ENCODE peak calls at places on chromosomes 11 and 22, in ten cellular contexts. M, B, V, K, X, U, F, E, A and L are unnamed samples.

GRCh38 chr22:26568207-26568706 is 21.7 kb downstream of the TPST2 start:
- DNase-seq in X (no peak), A (no peak), E (no peak), M (peak; percentile 67), U (no peak), B (no peak), V (peak; percentile 49), F (no peak), K (no peak), L (no peak)

GRCh38 chr11:35523351-35523768 is 2.1 kb downstream of the PAMR1 start:
- DNase-seq in B (no peak), E (peak; percentile 58), K (no peak), U (no peak), M (no peak), X (no peak), V (no peak), F (no peak), A (no peak), L (no peak)

GRCh38 chr22:36144886-36145541 is 15.5 kb downstream of the APOL3 start:
- DNase-seq in V (peak; percentile 42), B (no peak), E (peak; percentile 78), U (peak; percentile 53), F (no peak), K (no peak), X (no peak), M (peak; percentile 43), A (no peak), L (no peak)

GRCh38 chr22:23688121-23688520 is 2.7 kb upstream of the RGL4 start:
- DNase-seq in M (no peak), F (no peak), U (no peak), V (no peak), K (no peak), A (peak; percentile 77), X (no peak), B (no peak), E (no peak), L (no peak)

GRCh38 chr11:11600288-11600687 is 21.5 kb downstream of the GALNT18 start:
- DNase-seq in F (no peak), X (no peak), U (no peak), B (no peak), E (no peak), A (no peak), K (no peak), V (no peak), M (no peak), L (no peak)

GRCh38 chr11:21514298-21514697 is 678.6 kb upstream of the ANO5 start:
- DNase-seq in V (no peak), F (peak; percentile 7), B (no peak), M (peak; percentile 26), K (no peak), A (no peak), U (peak; percentile 13), E (no peak), X (no peak), L (no peak)

GRCh38 chr11:8765294-8765693 is 82.7 kb downstream of the RPL27A start:
- DNase-seq in U (no peak), X (no peak), E (peak; percentile 61), K (no peak), B (peak; percentile 47), M (no peak), A (no peak), V (no peak), F (no peak), L (no peak)

GRCh38 chr11:124898711-124899110 is 1.0 kb upstream of the ROBO4 start:
- DNase-seq in B (no peak), M (no peak), A (no peak), E (peak; percentile 78), F (no peak), V (no peak), U (no peak), X (no peak), K (no peak), L (no peak)

GRCh38 chr11:11313426-11313825 is 39.6 kb downstream of the CSNK2A3 start:
- DNase-seq in V (no peak), M (no peak), K (no peak), E (no peak), A (no peak), X (no peak), U (no peak), F (no peak), B (peak; percentile 19), L (no peak)

GRCh38 chr11:125289419-125290088 is 125.0 kb downstream of the PKNOX2 start:
- DNase-seq in X (no peak), E (no peak), A (no peak), F (no peak), M (no peak), B (no peak), U (no peak), V (no peak), K (no peak), L (no peak)

GRCh38 chr22:50027639-50028537 is 15.3 kb upstream of the IL17REL start:
- DNase-seq in M (no peak), V (no peak), E (peak; percentile 27), F (no peak), A (peak; percentile 77), B (no peak), X (no peak), K (peak; percentile 27), U (no peak), L (no peak)

GRCh38 chr11:19735512-19735911 is 22.9 kb downstream of the NAV2 start:
- DNase-seq in X (no peak), M (no peak), A (no peak), V (no peak), B (no peak), E (peak; percentile 47), K (no peak), F (no peak), U (no peak), L (no peak)

GRCh38 chr11:72353861-72354260 is 80.5 kb downstream of the CLPB start:
- DNase-seq in E (peak; percentile 46), M (peak; percentile 47), U (no peak), X (no peak), A (no peak), F (no peak), B (no peak), V (no peak), K (no peak), L (no peak)

GRCh38 chr22:20013382-20013871 is 3.2 kb downstream of the ARVCF start:
- DNase-seq in K (no peak), A (peak; percentile 88), E (peak; percentile 63), B (no peak), X (peak; percentile 70), V (peak; percentile 60), M (peak; percentile 91), F (no peak), U (peak; percentile 51), L (no peak)

GRCh38 chr11:97574976-97575665 is 1185.3 kb downstream of the JRKL start:
- DNase-seq in K (no peak), A (no peak), M (no peak), V (no peak), E (peak; percentile 59), X (no peak), U (no peak), F (no peak), B (peak; percentile 15), L (no peak)

GRCh38 chr11:68142028-68142412 is 20.8 kb upstream of the CHKA start:
- DNase-seq in F (no peak), A (no peak), X (peak; percentile 39), M (no peak), B (no peak), U (peak; percentile 51), K (peak; percentile 43), V (no peak), E (no peak), L (no peak)